ENCODE peak calls at places on chromosomes 7 and 10, in ten cellular contexts. L is T-helper 2 cell; W is stomach; X is stimulated activated CD8-positive, alpha-beta memory T cell treated with anti-CD3 and anti-CD28 coated beads, Interleukin-7, amount 100 ng/mL, for 1 hour; D is Caki2; K is KBM-7; E is epithelial cell of prostate; B is mammary epithelial cell; U is occipital lobe; S is T-helper 9 cell. O is an unnamed sample.

GRCh38 chr10:24363070-24363469 is 154.1 kb downstream of the KIAA1217 start:
- DNase-seq in L (no peak), W (no peak), X (no peak), D (no peak), K (no peak), E (no peak), B (peak), U (no peak), S (no peak), O (no peak)

GRCh38 chr7:155371884-155372781 is 74.5 kb downstream of the INSIG1 start:
- DNase-seq in L (no peak), W (no peak), X (no peak), D (no peak), K (no peak), E (no peak), B (peak), U (no peak), S (no peak), O (no peak)

GRCh38 chr7:16657656-16658279 is 11.8 kb downstream of the BZW2 start:
- DNase-seq in L (no peak), W (no peak), X (no peak), D (no peak), K (peak), E (no peak), B (peak), U (no peak), S (no peak), O (no peak)

GRCh38 chr7:112212516-112213036 is 6.1 kb downstream of the ZNF277 start:
- DNase-seq in L (no peak), W (no peak), X (no peak), D (no peak), K (no peak), E (no peak), B (no peak), U (no peak), S (no peak), O (no peak)

GRCh38 chr7:76260171-76260703 is 42.2 kb upstream of the HSPB1 start:
- DNase-seq in L (peak), W (no peak), X (no peak), D (peak), K (no peak), E (no peak), B (no peak), U (no peak), S (peak), O (no peak)

GRCh38 chr7:142248-142955 is 50.0 kb upstream of the FAM20C start:
- DNase-seq in L (no peak), W (peak), X (no peak), D (no peak), K (no peak), E (no peak), B (no peak), U (no peak), S (no peak), O (no peak)

GRCh38 chr7:157692156-157693011 is 355.6 kb downstream of the DNAJB6 start:
- DNase-seq in L (no peak), W (no peak), X (no peak), D (no peak), K (no peak), E (no peak), B (no peak), U (no peak), S (no peak), O (peak)

GRCh38 chr10:83516788-83517187 is 622.5 kb upstream of the GHITM start:
- DNase-seq in L (no peak), W (no peak), X (no peak), D (no peak), K (no peak), E (no peak), B (no peak), U (no peak), S (no peak), O (no peak)

GRCh38 chr7:12391922-12392615 is 11.6 kb downstream of the VWDE start:
- DNase-seq in L (no peak), W (no peak), X (no peak), D (no peak), K (no peak), E (no peak), B (no peak), U (no peak), S (no peak), O (peak)

GRCh38 chr7:91082038-91082437 is 182.2 kb upstream of the FZD1 start:
- DNase-seq in L (no peak), W (no peak), X (no peak), D (no peak), K (no peak), E (no peak), B (no peak), U (no peak), S (no peak), O (no peak)

GRCh38 chr10:6009159-6009558 is 31.8 kb upstream of the IL15RA start:
- DNase-seq in L (no peak), W (no peak), X (no peak), D (no peak), K (no peak), E (no peak), B (peak), U (no peak), S (no peak), O (no peak)

GRCh38 chr10:24963646-24964045 is 11.2 kb upstream of the PRTFDC1 start:
- DNase-seq in L (no peak), W (no peak), X (no peak), D (peak), K (no peak), E (no peak), B (no peak), U (no peak), S (no peak), O (no peak)

GRCh38 chr7:138004046-138004445 is 2.2 kb upstream of the CREB3L2 start:
- DNase-seq in L (no peak), W (no peak), X (no peak), D (no peak), K (no peak), E (no peak), B (no peak), U (no peak), S (no peak), O (no peak)

GRCh38 chr7:150363872-150364271 is 4.8 kb upstream of the REPIN1 start:
- DNase-seq in L (no peak), W (no peak), X (no peak), D (no peak), K (peak), E (no peak), B (no peak), U (no peak), S (no peak), O (no peak)

GRCh38 chr10:100984670-100985177 is 2.6 kb downstream of the MRPL43 start:
- DNase-seq in L (no peak), W (no peak), X (no peak), D (no peak), K (no peak), E (no peak), B (no peak), U (no peak), S (no peak), O (no peak)

GRCh38 chr10:6786579-6787031 is 206.5 kb upstream of the PRKCQ start:
- DNase-seq in L (no peak), W (no peak), X (no peak), D (no peak), K (no peak), E (no peak), B (peak), U (peak), S (no peak), O (no peak)

GRCh38 chr7:17814058-17814457 is 126.2 kb downstream of the SNX13 start:
- DNase-seq in L (no peak), W (no peak), X (no peak), D (no peak), K (no peak), E (no peak), B (no peak), U (no peak), S (no peak), O (no peak)

GRCh38 chr7:495761-496321 is 23.8 kb downstream of the PDGFA start:
- DNase-seq in L (no peak), W (no peak), X (no peak), D (no peak), K (no peak), E (no peak), B (no peak), U (no peak), S (no peak), O (no peak)

GRCh38 chr7:29328811-29329210 is 134.2 kb downstream of the CHN2 start:
- DNase-seq in L (no peak), W (no peak), X (no peak), D (no peak), K (no peak), E (no peak), B (no peak), U (no peak), S (no peak), O (no peak)

GRCh38 chr10:10976652-10977051 is 41.0 kb upstream of the CELF2 start:
- DNase-seq in L (no peak), W (no peak), X (no peak), D (no peak), K (no peak), E (no peak), B (no peak), U (no peak), S (no peak), O (no peak)

GRCh38 chr7:38673795-38674194 is 42.6 kb upstream of the AMPH start:
- DNase-seq in L (no peak), W (no peak), X (no peak), D (no peak), K (no peak), E (peak), B (peak), U (no peak), S (no peak), O (no peak)

GRCh38 chr7:128831178-128831993 is 1.2 kb downstream of the FLNC start:
- DNase-seq in L (no peak), W (no peak), X (no peak), D (no peak), K (peak), E (no peak), B (no peak), U (no peak), S (no peak), O (no peak)

GRCh38 chr7:138245216-138245615 is 169.0 kb downstream of the AKR1D1 start:
- DNase-seq in L (no peak), W (no peak), X (no peak), D (no peak), K (no peak), E (no peak), B (no peak), U (no peak), S (no peak), O (no peak)

GRCh38 chr10:58781873-58782488 is 269.3 kb downstream of the BICC1 start:
- DNase-seq in L (no peak), W (no peak), X (no peak), D (peak), K (peak), E (no peak), B (peak), U (no peak), S (no peak), O (peak)

GRCh38 chr10:27072436-27073114 is 27.7 kb downstream of the ANKRD26 start:
- DNase-seq in L (no peak), W (no peak), X (no peak), D (no peak), K (peak), E (no peak), B (no peak), U (no peak), S (no peak), O (no peak)

GRCh38 chr7:29879609-29880008 is 73.3 kb downstream of the WIPF3 start:
- DNase-seq in L (no peak), W (no peak), X (no peak), D (no peak), K (no peak), E (no peak), B (peak), U (no peak), S (no peak), O (no peak)

GRCh38 chr7:98056580-98056979 is 50.1 kb upstream of the LMTK2 start:
- DNase-seq in L (no peak), W (no peak), X (no peak), D (no peak), K (no peak), E (peak), B (peak), U (no peak), S (no peak), O (no peak)

GRCh38 chr10:4018054-4018511 is 233.1 kb upstream of the KLF6 start:
- DNase-seq in L (no peak), W (no peak), X (no peak), D (no peak), K (no peak), E (no peak), B (no peak), U (no peak), S (no peak), O (no peak)

GRCh38 chr10:69043931-69044531 is 43.9 kb upstream of the SRGN start:
- DNase-seq in L (no peak), W (no peak), X (no peak), D (no peak), K (no peak), E (no peak), B (no peak), U (no peak), S (peak), O (no peak)

GRCh38 chr7:2312272-2312929 is 1.8 kb downstream of the SNX8 start:
- DNase-seq in L (no peak), W (no peak), X (no peak), D (no peak), K (no peak), E (no peak), B (no peak), U (no peak), S (no peak), O (no peak)

GRCh38 chr10:98023024-98023423 is 7.4 kb downstream of the CRTAC1 start:
- DNase-seq in L (no peak), W (no peak), X (no peak), D (no peak), K (no peak), E (no peak), B (no peak), U (no peak), S (no peak), O (no peak)

GRCh38 chr10:95289921-95290421 is 832 bp downstream of the PDLIM1 start:
- DNase-seq in L (no peak), W (no peak), X (no peak), D (no peak), K (no peak), E (no peak), B (no peak), U (no peak), S (no peak), O (no peak)